ENCODE peak calls at places on chromosome 19, in six cellular contexts. P, X, W, J, V and D are unnamed samples.

GRCh38 chr19:32373614-32374295 is 28.3 kb downstream of the ZNF507 start:
- DNase-seq in P (peak), X (peak), W (peak), J (no peak), V (no peak), D (peak)

GRCh38 chr19:51595190-51595589 is 24.1 kb downstream of the ZNF175 start:
- DNase-seq in P (no peak), X (no peak), W (no peak), J (no peak), V (no peak), D (no peak)

GRCh38 chr19:46840157-46840942 is 10.3 kb downstream of the AP2S1 start:
- DNase-seq in P (no peak), X (peak), W (peak), J (peak), V (no peak), D (peak)

GRCh38 chr19:22422220-22422619 is at the start of gene ZNF98:
- DNase-seq in P (peak), X (peak), W (no peak), J (no peak), V (peak), D (no peak)

GRCh38 chr19:29952646-29953045 is 10.6 kb downstream of the URI1 start:
- DNase-seq in P (no peak), X (no peak), W (no peak), J (no peak), V (no peak), D (no peak)

GRCh38 chr19:52200044-52200443 is 10.2 kb downstream of the PPP2R1A start:
- DNase-seq in P (no peak), X (peak), W (peak), J (no peak), V (no peak), D (peak)

GRCh38 chr19:17510220-17510993 is 1.0 kb upstream of the PGLS start:
- DNase-seq in P (no peak), X (peak), W (no peak), J (no peak), V (no peak), D (peak)

GRCh38 chr19:16078311-16078758 is 2.0 kb downstream of the TPM4 start:
- DNase-seq in P (no peak), X (no peak), W (peak), J (peak), V (no peak), D (peak)

GRCh38 chr19:11821474-11821873 is 7.4 kb downstream of the ZNF440 start:
- DNase-seq in P (peak), X (no peak), W (peak), J (no peak), V (no peak), D (peak)

GRCh38 chr19:40590464-40591265 is 10.5 kb upstream of the LTBP4 start:
- DNase-seq in P (no peak), X (no peak), W (no peak), J (no peak), V (no peak), D (no peak)

GRCh38 chr19:8423821-8424223 is 10.7 kb downstream of the MARCHF2 start:
- DNase-seq in P (peak), X (peak), W (peak), J (peak), V (peak), D (peak)

GRCh38 chr19:30528919-30529318 is 156.7 kb downstream of the ZNF536 start:
- DNase-seq in P (no peak), X (no peak), W (no peak), J (no peak), V (no peak), D (no peak)

GRCh38 chr19:43560687-43561086 is 14.6 kb downstream of the XRCC1 start:
- DNase-seq in P (no peak), X (no peak), W (no peak), J (no peak), V (no peak), D (no peak)

GRCh38 chr19:1945899-1946298 is 4.9 kb downstream of the CSNK1G2 start:
- DNase-seq in P (peak), X (no peak), W (peak), J (no peak), V (peak), D (peak)

GRCh38 chr19:15540435-15540834 is 32.1 kb downstream of the CYP4F22 start:
- DNase-seq in P (no peak), X (no peak), W (no peak), J (no peak), V (no peak), D (no peak)

GRCh38 chr19:36797786-36798108 is 25.1 kb upstream of the ZNF850 start:
- DNase-seq in P (no peak), X (no peak), W (no peak), J (no peak), V (no peak), D (no peak)

GRCh38 chr19:34193876-34194275 is 21.6 kb downstream of the LSM14A start:
- DNase-seq in P (no peak), X (no peak), W (no peak), J (no peak), V (no peak), D (no peak)

GRCh38 chr19:19192910-19193423 is 909 bp downstream of the RFXANK start:
- DNase-seq in P (no peak), X (no peak), W (no peak), J (no peak), V (no peak), D (no peak)

GRCh38 chr19:8116437-8117293 is 32.7 kb downstream of the FBN3 start:
- DNase-seq in P (no peak), X (no peak), W (peak), J (no peak), V (no peak), D (no peak)

GRCh38 chr19:39474139-39474620 is 6.5 kb upstream of the TIMM50 start:
- DNase-seq in P (peak), X (peak), W (peak), J (peak), V (no peak), D (peak)

GRCh38 chr19:38736413-38737280 is 7.6 kb downstream of the CAPN12 start:
- DNase-seq in P (peak), X (no peak), W (peak), J (no peak), V (peak), D (no peak)

GRCh38 chr19:48741222-48741999 is 1.0 kb upstream of the RASIP1 start:
- DNase-seq in P (no peak), X (no peak), W (no peak), J (no peak), V (no peak), D (peak)

GRCh38 chr19:48749571-48750198 is 2.8 kb downstream of the FUT1 start:
- DNase-seq in P (no peak), X (no peak), W (no peak), J (no peak), V (no peak), D (no peak)

GRCh38 chr19:48746120-48746519 is 589 bp downstream of the IZUMO1 start:
- DNase-seq in P (no peak), X (no peak), W (no peak), J (no peak), V (no peak), D (no peak)

GRCh38 chr19:48746738-48747575 is at the start of gene IZUMO1:
- DNase-seq in P (peak), X (peak), W (no peak), J (peak), V (peak), D (peak)

GRCh38 chr19:48745208-48745995 is 1.3 kb downstream of the IZUMO1 start:
- DNase-seq in P (peak), X (peak), W (peak), J (no peak), V (no peak), D (peak)
- H3K9ac ChIP-seq in P (no peak), X (no peak), W (no peak), J (no peak), V (no peak), D (no peak)

GRCh38 chr19:45503909-45504308 is 3.4 kb upstream of the VASP start:
- DNase-seq in P (no peak), X (no peak), W (no peak), J (no peak), V (no peak), D (no peak)

GRCh38 chr19:45499196-45500180 is 1.2 kb downstream of the PPM1N start:
- DNase-seq in P (no peak), X (no peak), W (peak), J (peak), V (peak), D (peak)

GRCh38 chr19:45501730-45502014 is 3.4 kb downstream of the PPM1N start:
- DNase-seq in P (no peak), X (no peak), W (no peak), J (no peak), V (no peak), D (no peak)

GRCh38 chr19:45498411-45499195 is at the start of gene PPM1N:
- DNase-seq in P (no peak), X (no peak), W (peak), J (no peak), V (no peak), D (peak)

GRCh38 chr19:45500918-45501729 is 2.9 kb downstream of the PPM1N start:
- DNase-seq in P (peak), X (no peak), W (no peak), J (no peak), V (no peak), D (no peak)
- H3K4me3 ChIP-seq in P (no peak), X (no peak), W (no peak), J (no peak), V (no peak), D (no peak)

GRCh38 chr19:44889830-44890365 is 1.2 kb upstream of the TOMM40 start:
- DNase-seq in P (no peak), X (no peak), W (no peak), J (no peak), V (no peak), D (no peak)
- H3K9ac ChIP-seq in P (no peak), X (no peak), W (peak), J (peak), V (no peak), D (peak)

GRCh38 chr19:55482128-55482961 is 2.6 kb upstream of the NAT14 start:
- DNase-seq in P (no peak), X (no peak), W (no peak), J (no peak), V (no peak), D (no peak)
- H3K4me3 ChIP-seq in P (no peak), X (no peak), W (no peak), J (peak), V (no peak), D (no peak)

GRCh38 chr19:42246869-42247630 is 4.6 kb upstream of the GSK3A start:
- DNase-seq in P (no peak), X (no peak), W (no peak), J (no peak), V (no peak), D (no peak)
- H3K9ac ChIP-seq in P (no peak), X (no peak), W (no peak), J (no peak), V (no peak), D (peak)

DNA sequence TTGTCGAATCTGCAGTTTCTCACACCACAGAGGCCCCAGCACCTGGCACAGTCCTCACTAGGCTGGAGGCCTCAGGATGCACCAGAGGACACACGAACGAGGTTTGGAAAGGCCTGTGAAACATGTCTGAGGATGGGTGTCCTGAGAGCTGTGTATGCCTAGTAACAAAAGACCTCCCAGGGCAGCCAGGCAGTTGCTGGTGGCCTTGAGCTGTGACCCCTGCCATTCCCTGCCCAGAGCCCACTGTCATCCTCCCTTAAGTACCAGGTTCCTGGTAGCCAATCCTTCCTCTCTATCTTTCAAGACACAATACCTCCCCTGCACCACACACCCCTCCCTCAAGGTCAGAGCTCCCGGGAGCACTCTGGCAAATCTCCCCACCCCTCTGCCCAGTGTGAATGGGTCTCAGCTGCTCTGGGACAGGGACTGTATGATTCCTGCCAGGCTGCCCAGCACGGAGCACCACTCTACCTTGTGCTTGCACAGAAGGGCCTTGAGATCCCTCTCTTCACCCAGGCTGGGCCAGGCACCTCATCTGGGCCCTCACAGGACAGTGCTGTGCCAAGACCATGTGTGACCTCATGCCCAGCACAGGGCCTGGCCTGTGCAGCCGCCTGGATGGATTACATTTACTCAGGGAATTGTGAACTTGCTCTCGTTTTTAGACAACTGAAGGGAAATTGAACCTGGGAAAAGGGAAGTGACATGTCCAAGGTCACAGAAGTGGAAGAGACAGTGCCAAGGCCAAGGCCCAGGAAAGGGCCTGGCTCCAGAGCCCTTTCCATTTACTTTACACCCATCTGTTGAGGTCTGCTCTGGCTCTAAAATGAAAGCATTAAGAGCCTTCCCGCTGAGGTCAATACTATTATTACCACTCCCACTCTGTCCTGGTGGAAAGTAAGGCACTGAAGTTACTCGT is 2.2 kb downstream of the ZNF787 start:
- DNase-seq in P (no peak), X (no peak), W (no peak), J (no peak), V (no peak), D (no peak)
- H3K4me3 ChIP-seq in P (no peak), X (peak), W (peak), J (no peak), V (no peak), D (peak)

GRCh38 chr19:50154529-50154928 is 8.6 kb downstream of the IZUMO2 start:
- DNase-seq in P (no peak), X (no peak), W (no peak), J (no peak), V (no peak), D (no peak)

GRCh38 chr19:50155520-50156109 is 7.5 kb downstream of the IZUMO2 start:
- DNase-seq in P (no peak), X (no peak), W (no peak), J (no peak), V (no peak), D (no peak)

GRCh38 chr19:50148528-50148927 is 14.6 kb downstream of the IZUMO2 start:
- DNase-seq in P (no peak), X (no peak), W (no peak), J (no peak), V (no peak), D (no peak)

GRCh38 chr19:50147462-50148423 is 15.3 kb downstream of the IZUMO2 start:
- DNase-seq in P (peak), X (peak), W (peak), J (peak), V (peak), D (peak)

GRCh38 chr19:50152578-50152977 is 10.5 kb downstream of the IZUMO2 start:
- DNase-seq in P (no peak), X (no peak), W (no peak), J (no peak), V (no peak), D (no peak)
- H3K9ac ChIP-seq in P (no peak), X (no peak), W (no peak), J (no peak), V (no peak), D (no peak)

GRCh38 chr19:3383121-3383722 is 16.8 kb downstream of the NFIC start:
- DNase-seq in P (no peak), X (no peak), W (no peak), J (no peak), V (no peak), D (no peak)

GRCh38 chr19:3389876-3390361 is 23.5 kb downstream of the NFIC start:
- DNase-seq in P (no peak), X (peak), W (no peak), J (no peak), V (no peak), D (peak)

GRCh38 chr19:3387645-3388589 is 21.5 kb downstream of the NFIC start:
- DNase-seq in P (no peak), X (peak), W (no peak), J (no peak), V (no peak), D (peak)

GRCh38 chr19:3389446-3389778 is 23.0 kb downstream of the NFIC start:
- DNase-seq in P (no peak), X (no peak), W (no peak), J (no peak), V (no peak), D (no peak)

GRCh38 chr19:3386447-3387234 is 20.3 kb downstream of the NFIC start:
- DNase-seq in P (no peak), X (no peak), W (no peak), J (no peak), V (no peak), D (no peak)
- H3K4me3 ChIP-seq in P (peak), X (no peak), W (no peak), J (peak), V (no peak), D (no peak)